ENCODE peak calls at places on chromosome 9, in four cellular contexts. S, X, Q and M are unnamed samples.

GRCh38 chr9:3848445-3849114 is 322.8 kb upstream of the RFX3 start:
- DNase-seq in Q (peak), X (no peak), S (no peak), M (no peak)

GRCh38 chr9:23556459-23556858 is 269.6 kb downstream of the ELAVL2 start:
- DNase-seq in S (no peak), X (no peak), Q (no peak), M (no peak)

GRCh38 chr9:93549636-93550035 is 26.7 kb upstream of the PHF2 start:
- DNase-seq in X (no peak), S (no peak), Q (no peak), M (no peak)

GRCh38 chr9:94300470-94301301 is 27.8 kb downstream of the NUTM2F start:
- DNase-seq in Q (no peak), X (no peak), S (no peak), M (no peak)

GRCh38 chr9:130707225-130707976 is 13.8 kb downstream of the EXOSC2 start:
- DNase-seq in X (no peak), S (peak), Q (peak), M (no peak)

GRCh38 chr9:33988219-33988890 is 60.3 kb downstream of the UBAP2 start:
- DNase-seq in Q (no peak), X (no peak), S (no peak), M (no peak)

GRCh38 chr9:131100445-131100844 is 4.1 kb downstream of the AIF1L start:
- DNase-seq in Q (no peak), S (no peak), X (no peak), M (no peak)

GRCh38 chr9:36426348-36426747 is 26.3 kb upstream of the RNF38 start:
- DNase-seq in X (no peak), Q (no peak), S (no peak), M (no peak)

GRCh38 chr9:100308965-100309564 is 43.7 kb downstream of the TEX10 start:
- DNase-seq in Q (no peak), S (no peak), X (no peak), M (no peak)

GRCh38 chr9:17750285-17750684 is 171.4 kb downstream of the SH3GL2 start:
- DNase-seq in S (no peak), X (no peak), Q (no peak), M (no peak)

GRCh38 chr9:124372038-124372437 is 43.2 kb downstream of the PSMB7 start:
- DNase-seq in X (no peak), Q (no peak), S (no peak), M (no peak)

GRCh38 chr9:91978739-91979414 is 28.8 kb upstream of the ROR2 start:
- DNase-seq in Q (peak), S (peak), X (peak), M (no peak)

GRCh38 chr9:76593011-76593347 is 134.0 kb downstream of the GCNT1 start:
- DNase-seq in S (no peak), X (no peak), Q (no peak), M (no peak)

GRCh38 chr9:98989036-98990000 is 45.6 kb downstream of the COL15A1 start:
- DNase-seq in S (peak), Q (no peak), X (peak), M (peak)

GRCh38 chr9:36086442-36086841 is 49.7 kb downstream of the RECK start:
- DNase-seq in Q (no peak), S (no peak), X (no peak), M (no peak)

GRCh38 chr9:89351584-89351983 is 33.3 kb downstream of the SECISBP2 start:
- DNase-seq in X (no peak), S (no peak), Q (no peak), M (peak)

GRCh38 chr9:108603141-108603540 is 252.6 kb downstream of the ACTL7B start:
- DNase-seq in Q (no peak), X (no peak), S (no peak), M (no peak)

GRCh38 chr9:105842023-105842644 is 147.8 kb downstream of the TMEM38B start:
- DNase-seq in X (peak), Q (peak), S (peak), M (no peak)

GRCh38 chr9:20811872-20812271 is 127.8 kb downstream of the FOCAD start:
- DNase-seq in X (no peak), S (no peak), Q (no peak), M (no peak)

GRCh38 chr9:89873801-89874200 is 269.0 kb downstream of the GADD45G start:
- DNase-seq in Q (no peak), S (no peak), X (no peak), M (peak)

GRCh38 chr9:115137511-115137910 is 19.6 kb upstream of the TNC start:
- DNase-seq in S (no peak), X (no peak), Q (no peak), M (no peak)

GRCh38 chr9:89387970-89388867 is 69.9 kb downstream of the SECISBP2 start:
- DNase-seq in X (peak), S (no peak), Q (no peak), M (no peak)

GRCh38 chr9:18489861-18490260 is 15.9 kb downstream of the ADAMTSL1 start:
- DNase-seq in Q (peak), S (no peak), X (no peak), M (no peak)

GRCh38 chr9:34636791-34637355 is 714 bp downstream of the SIGMAR1 start:
- DNase-seq in S (no peak), X (no peak), Q (no peak), M (no peak)

GRCh38 chr9:86978986-86979385 is 31.7 kb upstream of the GAS1 start:
- DNase-seq in Q (no peak), S (peak), X (no peak), M (no peak)

GRCh38 chr9:545480-545879 is 296.0 kb upstream of the DMRT1 start:
- DNase-seq in X (no peak), Q (no peak), S (no peak), M (no peak)

GRCh38 chr9:21989440-21990189 is 4.6 kb downstream of the CDKN2A start:
- DNase-seq in S (no peak), X (no peak), Q (no peak), M (no peak)

GRCh38 chr9:97359147-97359546 is 51.7 kb downstream of the CCDC180 start:
- DNase-seq in Q (no peak), X (no peak), S (no peak), M (no peak)

GRCh38 chr9:22645893-22646292 is 199.3 kb downstream of the DMRTA1 start:
- DNase-seq in S (no peak), X (no peak), Q (no peak), M (no peak)

GRCh38 chr9:115164511-115164974 is 46.6 kb upstream of the TNC start:
- DNase-seq in Q (no peak), S (no peak), X (no peak), M (no peak)

GRCh38 chr9:93582115-93582514 is 5.7 kb downstream of the PHF2 start:
- DNase-seq in S (no peak), X (no peak), Q (no peak), M (peak)

GRCh38 chr9:26935847-26936246 is 11.2 kb downstream of the PLAA start:
- DNase-seq in X (no peak), Q (no peak), S (no peak), M (no peak)

GRCh38 chr9:94511134-94511942 is 43.5 kb upstream of the PCAT7 start:
- DNase-seq in X (peak), S (no peak), Q (no peak), M (no peak)

GRCh38 chr9:72983512-72984021 is 30.7 kb upstream of the ALDH1A1 start:
- DNase-seq in Q (no peak), S (no peak), X (no peak), M (no peak)

GRCh38 chr9:114287001-114287762 is 35.7 kb upstream of the ORM1 start:
- DNase-seq in Q (no peak), S (no peak), X (no peak), M (peak)

GRCh38 chr9:115939065-115939765 is 214.4 kb upstream of the PAPPA start:
- DNase-seq in S (no peak), X (no peak), Q (no peak), M (no peak)

GRCh38 chr9:127506814-127507750 is 55.8 kb downstream of the LRSAM1 start:
- DNase-seq in S (no peak), Q (no peak), X (no peak), M (no peak)

GRCh38 chr9:136013524-136014034 is 52.4 kb upstream of the UBAC1 start:
- DNase-seq in Q (no peak), X (no peak), S (no peak), M (no peak)

GRCh38 chr9:111979561-111979960 is 82.9 kb downstream of the UGCG start:
- DNase-seq in X (no peak), S (no peak), Q (no peak), M (no peak)

GRCh38 chr9:111978616-111979015 is 82.0 kb downstream of the UGCG start:
- DNase-seq in S (no peak), X (no peak), Q (no peak), M (no peak)

GRCh38 chr9:111980398-111980797 is 83.8 kb downstream of the UGCG start:
- DNase-seq in X (no peak), S (no peak), Q (no peak), M (no peak)

GRCh38 chr9:111974092-111974681 is 77.6 kb downstream of the UGCG start:
- DNase-seq in X (no peak), Q (peak), S (no peak), M (no peak)

GRCh38 chr9:111975709-111976108 is 79.1 kb downstream of the UGCG start:
- DNase-seq in S (no peak), X (no peak), Q (no peak), M (no peak)
- TF ChIP-seq CTCF in S (no peak), X (no peak), Q (no peak), M (no peak)

GRCh38 chr9:7093040-7093439 is 335.3 kb downstream of the KDM4C start:
- DNase-seq in X (no peak), Q (no peak), S (no peak), M (no peak)

GRCh38 chr9:7094576-7094975 is 336.8 kb downstream of the KDM4C start:
- DNase-seq in X (no peak), S (no peak), Q (peak), M (no peak)

GRCh38 chr9:7095054-7095453 is 337.3 kb downstream of the KDM4C start:
- DNase-seq in Q (no peak), X (no peak), S (no peak), M (no peak)

GRCh38 chr9:7097040-7097715 is 339.4 kb downstream of the KDM4C start:
- DNase-seq in S (no peak), Q (no peak), X (no peak), M (no peak)

GRCh38 chr9:7094052-7094451 is 336.3 kb downstream of the KDM4C start:
- DNase-seq in Q (peak), S (no peak), X (no peak), M (no peak)
- TF ChIP-seq CTCF in Q (peak), S (peak), X (peak), M (peak)

GRCh38 chr9:30299126-30299780 is 2085.2 kb upstream of the ACO1 start:
- DNase-seq in Q (no peak), X (no peak), S (no peak), M (no peak)

GRCh38 chr9:30301271-30301963 is 2083.0 kb upstream of the ACO1 start:
- DNase-seq in Q (no peak), X (no peak), S (no peak), M (no peak)
- TF ChIP-seq CTCF in Q (no peak), X (no peak), S (no peak), M (no peak)

DNA sequence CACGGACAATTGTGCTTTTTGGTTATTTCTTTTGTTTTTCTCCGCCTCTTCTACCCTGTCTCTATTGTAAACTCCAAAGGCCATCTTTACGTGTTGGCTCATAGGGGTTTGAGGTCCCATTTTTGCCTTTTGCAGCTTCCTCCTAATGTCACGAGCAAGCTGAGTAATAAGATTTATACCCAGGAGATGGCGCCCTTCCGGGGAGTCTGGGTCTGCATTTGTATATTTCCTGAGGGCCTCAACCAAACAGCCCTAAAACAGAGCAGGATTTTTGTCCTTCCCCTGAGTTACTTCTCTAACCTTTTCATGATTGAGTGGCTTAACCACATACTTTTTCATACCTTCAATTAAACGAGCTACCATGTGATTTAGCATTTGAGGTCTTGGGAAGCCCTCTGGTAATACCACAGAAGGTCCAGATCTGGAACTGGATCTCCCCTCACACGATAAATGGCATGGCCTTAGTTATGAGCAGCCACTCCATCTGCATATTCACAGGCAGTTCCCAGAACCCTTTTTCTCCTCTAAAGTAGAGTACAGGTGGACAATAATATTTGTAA is 11.2 kb upstream of the CFAP95 start:
- DNase-seq in X (no peak), S (no peak), Q (peak), M (no peak)
- TF ChIP-seq CTCF in X (peak), S (peak), Q (peak), M (peak)

DNA sequence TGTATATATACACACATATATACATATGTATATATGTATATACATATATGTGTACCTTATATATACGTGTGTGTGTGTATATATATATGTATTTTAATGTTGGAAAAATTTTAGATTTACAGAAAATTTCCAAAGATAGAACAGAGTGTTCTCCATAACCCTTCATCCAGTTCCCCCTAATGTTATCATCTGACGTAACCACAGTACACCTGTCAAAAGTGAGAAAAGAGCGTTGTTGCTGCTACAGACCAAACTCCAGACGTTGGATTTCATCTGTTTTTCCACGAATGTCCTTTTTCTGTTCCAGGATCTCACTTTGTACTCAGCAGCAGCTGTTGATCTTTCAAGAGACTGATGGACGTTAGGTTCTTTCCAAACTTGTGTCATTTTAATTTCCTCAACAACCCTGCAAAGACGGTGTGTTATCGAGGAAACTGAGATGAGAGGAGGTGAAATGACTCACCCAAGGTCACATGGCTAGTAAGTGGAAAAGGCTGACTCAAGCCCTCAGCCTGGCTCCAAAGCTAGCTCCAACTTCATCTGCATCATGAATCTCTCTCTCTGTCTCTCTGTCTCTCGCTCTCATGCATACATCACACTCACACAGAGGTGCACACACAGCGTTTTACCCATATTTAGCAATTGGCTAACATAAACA is 17.0 kb upstream of the NTNG2 start:
- DNase-seq in Q (peak), X (no peak), S (no peak), M (no peak)
- TF ChIP-seq CTCF in Q (no peak), X (no peak), S (no peak), M (no peak)

GRCh38 chr9:5422276-5422675 is 15.4 kb downstream of the PLGRKT start:
- DNase-seq in S (no peak), X (no peak), Q (no peak), M (no peak)

GRCh38 chr9:5428794-5429528 is 8.8 kb downstream of the PLGRKT start:
- DNase-seq in S (no peak), Q (no peak), X (no peak), M (no peak)

GRCh38 chr9:5428172-5428571 is 9.6 kb downstream of the PLGRKT start:
- DNase-seq in X (no peak), S (no peak), Q (no peak), M (no peak)

GRCh38 chr9:5427005-5427404 is 10.7 kb downstream of the PLGRKT start:
- DNase-seq in S (no peak), X (no peak), Q (no peak), M (no peak)

GRCh38 chr9:5425006-5425628 is 12.6 kb downstream of the PLGRKT start:
- DNase-seq in Q (peak), X (no peak), S (no peak), M (no peak)
- TF ChIP-seq CTCF in Q (peak), X (peak), S (peak), M (peak)